ENCODE peak calls at places on chromosomes 11 and 22, in seven cellular contexts. S, R, G, C, W, M and H are unnamed samples.

GRCh38 chr11:130839950-130840666 is 76.2 kb downstream of the SNX19 start:
- DNase-seq in W (peak; percentile 29), R (no peak), M (no peak), G (no peak), S (no peak), C (no peak), H (peak; percentile 73)

GRCh38 chr22:44331881-44332714 is 19.3 kb upstream of the SHISAL1 start:
- DNase-seq in C (peak; percentile 69), W (no peak), M (no peak), S (peak; percentile 68), G (peak; percentile 11), R (peak; percentile 79), H (peak; percentile 68)

GRCh38 chr11:4156571-4156970 is 62.0 kb downstream of the RRM1 start:
- DNase-seq in M (no peak), S (no peak), R (no peak), C (no peak), G (no peak), W (no peak), H (no peak)

GRCh38 chr22:29877620-29878019 is 5.4 kb upstream of the MTMR3 start:
- DNase-seq in M (no peak), W (no peak), C (no peak), R (no peak), G (no peak), S (no peak), H (peak; percentile 89)

GRCh38 chr22:19916006-19916405 is 25.6 kb upstream of the COMT start:
- DNase-seq in S (no peak), G (no peak), W (no peak), R (no peak), C (no peak), M (no peak), H (no peak)

GRCh38 chr11:121895919-121896318 is 220.1 kb downstream of the BLID start:
- DNase-seq in M (no peak), R (no peak), W (no peak), G (peak; percentile 84), C (no peak), S (no peak), H (peak; percentile 83)

GRCh38 chr11:131923309-131923708 is 552.9 kb downstream of the NTM start:
- DNase-seq in S (no peak), G (peak; percentile 80), W (no peak), M (no peak), C (peak; percentile 15), R (no peak), H (no peak)

GRCh38 chr11:44708523-44709280 is 18.1 kb upstream of the TSPAN18 start:
- DNase-seq in C (no peak), G (no peak), S (no peak), W (no peak), R (no peak), M (no peak), H (no peak)

GRCh38 chr22:24429411-24430365 is 2.3 kb downstream of the ADORA2A start:
- DNase-seq in G (peak; percentile 36), M (no peak), R (no peak), C (no peak), W (peak; percentile 84), S (peak; percentile 58), H (peak; percentile 33)

GRCh38 chr11:96219981-96220623 is 122.9 kb downstream of the MAML2 start:
- DNase-seq in C (no peak), R (peak; percentile 26), W (no peak), S (peak; percentile 45), M (no peak), G (peak; percentile 70), H (peak; percentile 88)

GRCh38 chr11:128409476-128409875 is 177.9 kb downstream of the ETS1 start:
- DNase-seq in R (no peak), C (no peak), S (no peak), G (peak; percentile 96), M (no peak), W (no peak), H (peak; percentile 92)

GRCh38 chr22:43876866-43877509 is 14.7 kb upstream of the SULT4A1 start:
- DNase-seq in M (no peak), G (no peak), C (no peak), R (no peak), W (no peak), S (no peak), H (no peak)

GRCh38 chr22:46609175-46609690 is 11.0 kb upstream of the GRAMD4 start:
- DNase-seq in R (peak; percentile 44), G (peak; percentile 45), M (no peak), S (no peak), W (no peak), C (peak; percentile 53), H (no peak)

DNA sequence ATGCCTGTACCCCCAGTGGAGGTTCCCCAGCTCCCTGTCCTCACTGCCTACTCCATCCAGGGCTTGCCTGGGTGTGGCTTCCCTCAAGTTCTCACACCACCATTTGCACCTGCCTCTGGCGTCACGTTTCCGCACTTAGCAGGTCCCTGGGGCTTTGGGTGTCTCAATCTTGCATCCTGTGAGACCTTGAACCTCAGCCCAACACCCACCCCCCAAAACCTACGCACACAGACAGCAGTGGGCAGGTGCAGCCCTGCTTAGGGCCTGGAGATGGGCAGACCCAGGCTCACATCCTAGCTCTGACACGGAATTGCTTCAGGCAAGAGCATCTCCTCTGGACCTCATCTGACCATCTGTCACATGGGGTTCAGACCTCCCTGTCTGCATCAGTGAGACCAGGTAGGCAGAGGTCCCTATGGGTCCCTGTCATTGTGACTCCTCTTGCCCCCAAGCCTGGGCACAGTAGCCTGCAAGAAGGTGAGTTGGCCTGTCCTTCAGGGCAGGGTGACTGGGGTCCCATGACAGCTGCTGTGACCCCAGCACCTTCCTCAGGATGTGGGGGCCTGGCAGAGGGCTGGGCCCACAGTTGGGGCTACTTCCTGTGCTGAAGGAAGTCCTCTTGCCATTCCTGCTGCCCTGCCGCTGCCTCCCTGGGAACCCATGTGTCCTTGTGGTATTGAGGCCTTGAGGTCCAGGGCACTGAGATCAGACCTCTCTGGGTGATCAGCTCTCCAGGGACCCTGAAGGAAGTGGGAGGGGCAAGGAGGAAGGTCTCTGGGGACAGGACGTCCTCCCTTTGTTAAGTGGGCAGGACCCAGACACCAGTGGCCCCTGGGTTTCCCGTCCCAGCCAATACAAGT is 2.0 kb downstream of the SIPA1 start:
- DNase-seq in R (no peak), C (no peak), S (no peak), W (no peak), M (no peak), G (no peak), H (no peak)
- H3K4me2 ChIP-seq in R (no peak overlapping the region), C (no peak overlapping the region), S (no peak overlapping the region), W (no peak overlapping the region), M (no peak overlapping the region), G (no peak overlapping the region), H (no peak overlapping the region)

GRCh38 chr11:23903044-23903704 is 593.7 kb upstream of the LUZP2 start:
- DNase-seq in G (peak; percentile 84), W (no peak), C (peak; percentile 47), M (no peak), R (no peak), S (no peak), H (peak; percentile 85)
- TF ChIP-seq EZH2phosphoT487 in G (no peak), W (no peak), C (no peak), M (no peak), R (no peak), S (no peak), H (no peak)

GRCh38 chr11:36192723-36193619 is 96.3 kb downstream of the COMMD9 start:
- DNase-seq in S (no peak), G (no peak), C (no peak), W (peak; percentile 85), M (no peak), R (no peak), H (no peak)
- TF ChIP-seq EZH2 in S (no peak), G (no peak), C (no peak), W (no peak), M (no peak), R (no peak), H (no peak)

GRCh38 chr22:26547426-26547825 is 35.2 kb upstream of the TFIP11 start:
- DNase-seq in C (no peak), G (no peak), W (peak; percentile 67), R (no peak), M (no peak), S (no peak), H (peak; percentile 14)

GRCh38 chr22:26545385-26545784 is 33.1 kb upstream of the TFIP11 start:
- DNase-seq in R (no peak), M (no peak), W (no peak), C (no peak), G (no peak), S (no peak), H (no peak)

GRCh38 chr22:26544489-26544888 is 32.2 kb upstream of the TFIP11 start:
- DNase-seq in G (no peak), M (no peak), R (no peak), C (no peak), S (no peak), W (no peak), H (no peak)

GRCh38 chr22:26546282-26546681 is 34.0 kb upstream of the TFIP11 start:
- DNase-seq in W (no peak), C (no peak), S (no peak), M (no peak), G (no peak), R (no peak), H (no peak)

DNA sequence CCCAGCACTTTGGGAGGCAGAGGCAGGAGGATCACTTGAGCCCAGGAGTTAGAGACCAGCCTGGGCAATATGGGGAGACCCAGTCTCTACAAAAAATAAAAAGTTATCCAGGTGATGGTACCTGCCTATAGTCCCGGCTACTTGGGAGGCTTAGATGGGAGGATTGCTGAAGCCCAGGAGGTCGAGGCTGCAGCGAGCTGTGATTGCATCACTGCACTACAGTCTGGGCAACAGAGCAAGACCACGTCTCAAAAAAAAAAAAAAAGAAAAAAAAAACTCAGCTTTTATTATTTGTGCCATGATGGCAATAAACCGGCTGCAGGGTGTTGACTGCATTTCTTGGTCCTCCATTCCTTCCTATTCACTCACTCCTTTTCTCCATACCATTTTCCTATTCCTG is 33.6 kb upstream of the TFIP11 start:
- DNase-seq in S (no peak), M (no peak), W (no peak), G (no peak), C (no peak), R (no peak), H (no peak)
- H3K4me2 ChIP-seq in S (no peak overlapping the region), M (no peak overlapping the region), W (no peak overlapping the region), G (no peak overlapping the region), C (no peak overlapping the region), R (no peak overlapping the region), H (no peak overlapping the region)

GRCh38 chr22:36730176-36730858 is 26.8 kb upstream of the CACNG2 start:
- DNase-seq in S (no peak), R (no peak), M (no peak), W (no peak), G (no peak), C (no peak), H (peak; percentile 3)

GRCh38 chr22:36734171-36735058 is 30.9 kb upstream of the CACNG2 start:
- DNase-seq in S (no peak), W (no peak), R (no peak), M (no peak), G (peak; percentile 23), C (no peak), H (peak; percentile 89)

GRCh38 chr22:36732609-36733008 is 29.1 kb upstream of the CACNG2 start:
- DNase-seq in W (no peak), G (no peak), S (no peak), R (no peak), C (no peak), M (no peak), H (no peak)

GRCh38 chr22:36733271-36733670 is 29.7 kb upstream of the CACNG2 start:
- DNase-seq in R (no peak), G (no peak), W (no peak), C (no peak), M (no peak), S (no peak), H (no peak)

GRCh38 chr22:36731916-36732315 is 28.4 kb upstream of the CACNG2 start:
- DNase-seq in R (no peak), C (no peak), M (no peak), W (no peak), G (no peak), S (no peak), H (no peak)
- TF ChIP-seq EZH2phosphoT487 in R (no peak), C (no peak), M (no peak), W (no peak), G (no peak), S (no peak), H (no peak)